ENCODE peak calls at places on chromosomes 11 and 22, in six cellular contexts. One of them, this sample, is unnamed.

GRCh38 chr22:26134654-26135330 is 34.5 kb upstream of the SEZ6L start:
- DNase-seq in CD8-positive, alpha-beta T cell: no peak
- DNase-seq in neural crest cell: no peak
- DNase-seq in Calu3: no peak
- DNase-seq in heart right ventricle: no peak
- DNase-seq in AG04450: no peak
- DNase-seq in this sample: no peak

GRCh38 chr22:39463931-39464390 is 7.1 kb downstream of the MGAT3 start:
- DNase-seq in Calu3: no peak
- DNase-seq in AG04450: no peak
- DNase-seq in CD8-positive, alpha-beta T cell: no peak
- DNase-seq in heart right ventricle: peak
- DNase-seq in neural crest cell: no peak
- DNase-seq in this sample: no peak

GRCh38 chr22:45649809-45650208 is 21.8 kb upstream of the ATXN10 start:
- DNase-seq in neural crest cell: no peak
- DNase-seq in AG04450: no peak
- DNase-seq in heart right ventricle: no peak
- DNase-seq in CD8-positive, alpha-beta T cell: no peak
- DNase-seq in Calu3: no peak
- DNase-seq in this sample: no peak

GRCh38 chr11:113730887-113731726 is 25.0 kb upstream of the TMPRSS5 start:
- DNase-seq in AG04450: peak
- DNase-seq in neural crest cell: peak
- DNase-seq in heart right ventricle: peak
- DNase-seq in CD8-positive, alpha-beta T cell: no peak
- DNase-seq in Calu3: peak
- DNase-seq in this sample: peak

GRCh38 chr11:64553554-64554201 is 37.3 kb upstream of the SLC22A12 start:
- DNase-seq in heart right ventricle: peak
- DNase-seq in Calu3: peak
- DNase-seq in AG04450: no peak
- DNase-seq in neural crest cell: peak
- DNase-seq in CD8-positive, alpha-beta T cell: peak
- DNase-seq in this sample: peak

GRCh38 chr11:126363706-126364245 is 8.3 kb downstream of the ST3GAL4 start:
- DNase-seq in CD8-positive, alpha-beta T cell: no peak
- DNase-seq in neural crest cell: no peak
- DNase-seq in Calu3: no peak
- DNase-seq in AG04450: no peak
- DNase-seq in heart right ventricle: no peak
- DNase-seq in this sample: no peak

GRCh38 chr22:48591286-48592065 is 1236.2 kb downstream of the BRD1 start:
- DNase-seq in CD8-positive, alpha-beta T cell: no peak
- DNase-seq in AG04450: no peak
- DNase-seq in Calu3: no peak
- DNase-seq in neural crest cell: no peak
- DNase-seq in heart right ventricle: no peak
- DNase-seq in this sample: peak

GRCh38 chr11:61545341-61545740 is 35.5 kb downstream of the SYT7 start:
- DNase-seq in neural crest cell: no peak
- DNase-seq in heart right ventricle: no peak
- DNase-seq in AG04450: no peak
- DNase-seq in CD8-positive, alpha-beta T cell: no peak
- DNase-seq in Calu3: no peak
- DNase-seq in this sample: no peak

GRCh38 chr22:46083383-46084350 is 66.7 kb upstream of the PPARA start:
- DNase-seq in Calu3: no peak
- DNase-seq in AG04450: no peak
- DNase-seq in heart right ventricle: no peak
- DNase-seq in CD8-positive, alpha-beta T cell: no peak
- DNase-seq in neural crest cell: no peak
- DNase-seq in this sample: no peak

GRCh38 chr11:68950268-68950667 is 30.5 kb downstream of the MRGPRD start:
- DNase-seq in CD8-positive, alpha-beta T cell: no peak
- DNase-seq in AG04450: no peak
- DNase-seq in Calu3: no peak
- DNase-seq in heart right ventricle: no peak
- DNase-seq in neural crest cell: peak
- DNase-seq in this sample: no peak

GRCh38 chr11:76810151-76810853 is 27.1 kb downstream of the TSKU start:
- DNase-seq in neural crest cell: peak
- DNase-seq in Calu3: peak
- DNase-seq in heart right ventricle: peak
- DNase-seq in CD8-positive, alpha-beta T cell: no peak
- DNase-seq in AG04450: no peak
- DNase-seq in this sample: no peak

DNA sequence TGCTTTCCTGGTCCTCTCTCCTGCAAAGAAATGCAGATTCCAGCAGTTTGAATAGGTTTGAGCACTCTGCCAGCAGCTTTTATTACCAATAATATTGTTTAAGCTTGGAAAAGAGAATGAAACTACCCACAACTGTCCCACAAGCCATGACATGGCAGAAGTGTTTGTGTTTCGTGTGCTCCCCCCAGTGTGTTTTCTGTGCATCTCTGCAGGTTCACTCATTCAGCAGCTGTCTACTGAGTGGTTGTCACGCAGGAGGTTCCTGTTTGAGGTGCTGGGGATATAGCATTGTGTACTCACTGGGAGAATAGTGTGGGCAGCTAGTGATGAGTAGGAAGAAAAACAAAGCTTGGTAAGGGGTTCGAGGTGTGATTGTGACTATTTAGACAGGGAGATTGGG is 55.3 kb upstream of the SUSD2 start:
- DNase-seq in Calu3: no peak
- DNase-seq in CD8-positive, alpha-beta T cell: no peak
- DNase-seq in AG04450: no peak
- DNase-seq in neural crest cell: no peak
- DNase-seq in heart right ventricle: no peak
- DNase-seq in this sample: no peak
- TF ChIP-seq CTCF in Calu3: no peak
- TF ChIP-seq CTCF in CD8-positive, alpha-beta T cell: no peak
- TF ChIP-seq CTCF in AG04450: no peak
- TF ChIP-seq CTCF in neural crest cell: no peak
- TF ChIP-seq CTCF in heart right ventricle: no peak
- TF ChIP-seq CTCF in this sample: no peak

GRCh38 chr11:119686483-119686882 is 42.5 kb downstream of the NECTIN1 start:
- DNase-seq in heart right ventricle: no peak
- DNase-seq in neural crest cell: no peak
- DNase-seq in Calu3: no peak
- DNase-seq in CD8-positive, alpha-beta T cell: no peak
- DNase-seq in AG04450: no peak
- DNase-seq in this sample: no peak

GRCh38 chr11:119684361-119685072 is 44.5 kb downstream of the NECTIN1 start:
- DNase-seq in heart right ventricle: no peak
- DNase-seq in neural crest cell: peak
- DNase-seq in Calu3: peak
- DNase-seq in CD8-positive, alpha-beta T cell: no peak
- DNase-seq in AG04450: peak
- DNase-seq in this sample: peak

GRCh38 chr11:119683783-119684182 is 45.2 kb downstream of the NECTIN1 start:
- DNase-seq in Calu3: peak
- DNase-seq in heart right ventricle: no peak
- DNase-seq in CD8-positive, alpha-beta T cell: no peak
- DNase-seq in neural crest cell: no peak
- DNase-seq in AG04450: no peak
- DNase-seq in this sample: no peak

GRCh38 chr11:119687220-119688046 is 41.6 kb downstream of the NECTIN1 start:
- DNase-seq in Calu3: no peak
- DNase-seq in AG04450: no peak
- DNase-seq in neural crest cell: no peak
- DNase-seq in CD8-positive, alpha-beta T cell: no peak
- DNase-seq in heart right ventricle: no peak
- DNase-seq in this sample: no peak

DNA sequence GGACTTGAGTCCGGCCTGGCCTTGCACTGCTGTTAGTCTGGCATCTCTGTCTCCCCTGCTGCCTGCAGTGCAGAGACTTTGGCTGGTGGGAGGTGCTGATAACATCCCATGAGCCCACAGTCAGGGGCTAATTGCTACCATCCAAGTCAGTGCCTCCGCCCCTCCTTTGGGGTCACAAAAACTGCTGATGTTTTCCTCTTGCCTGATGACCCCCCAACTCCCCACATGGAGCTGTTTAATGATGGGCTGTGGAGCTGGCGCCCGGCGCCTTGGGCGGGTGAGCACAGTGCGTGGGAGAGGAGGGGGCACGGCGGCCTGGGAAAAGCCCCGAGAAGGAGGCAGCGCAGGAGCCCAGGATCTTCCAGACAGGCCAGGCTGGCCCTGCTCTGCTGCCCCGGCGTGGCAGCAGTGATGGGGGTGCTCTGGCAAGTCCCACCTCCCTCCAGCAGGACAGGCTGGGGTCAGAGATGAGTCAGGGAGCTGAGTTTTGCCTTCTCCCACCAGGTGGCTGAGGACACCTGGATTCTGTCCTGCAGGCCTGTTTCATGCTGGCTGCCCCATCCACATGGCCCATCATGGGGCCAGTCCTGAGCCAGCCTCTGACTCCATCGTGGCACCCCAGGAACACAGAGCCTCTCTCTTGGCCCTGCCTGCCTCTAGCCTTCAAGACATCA is 43.8 kb downstream of the NECTIN1 start:
- DNase-seq in AG04450: no peak
- DNase-seq in Calu3: no peak
- DNase-seq in CD8-positive, alpha-beta T cell: no peak
- DNase-seq in heart right ventricle: no peak
- DNase-seq in neural crest cell: no peak
- DNase-seq in this sample: no peak
- TF ChIP-seq CTCF in AG04450: no peak
- TF ChIP-seq CTCF in Calu3: no peak
- TF ChIP-seq CTCF in CD8-positive, alpha-beta T cell: no peak
- TF ChIP-seq CTCF in heart right ventricle: no peak
- TF ChIP-seq CTCF in neural crest cell: no peak
- TF ChIP-seq CTCF in this sample: no peak

DNA sequence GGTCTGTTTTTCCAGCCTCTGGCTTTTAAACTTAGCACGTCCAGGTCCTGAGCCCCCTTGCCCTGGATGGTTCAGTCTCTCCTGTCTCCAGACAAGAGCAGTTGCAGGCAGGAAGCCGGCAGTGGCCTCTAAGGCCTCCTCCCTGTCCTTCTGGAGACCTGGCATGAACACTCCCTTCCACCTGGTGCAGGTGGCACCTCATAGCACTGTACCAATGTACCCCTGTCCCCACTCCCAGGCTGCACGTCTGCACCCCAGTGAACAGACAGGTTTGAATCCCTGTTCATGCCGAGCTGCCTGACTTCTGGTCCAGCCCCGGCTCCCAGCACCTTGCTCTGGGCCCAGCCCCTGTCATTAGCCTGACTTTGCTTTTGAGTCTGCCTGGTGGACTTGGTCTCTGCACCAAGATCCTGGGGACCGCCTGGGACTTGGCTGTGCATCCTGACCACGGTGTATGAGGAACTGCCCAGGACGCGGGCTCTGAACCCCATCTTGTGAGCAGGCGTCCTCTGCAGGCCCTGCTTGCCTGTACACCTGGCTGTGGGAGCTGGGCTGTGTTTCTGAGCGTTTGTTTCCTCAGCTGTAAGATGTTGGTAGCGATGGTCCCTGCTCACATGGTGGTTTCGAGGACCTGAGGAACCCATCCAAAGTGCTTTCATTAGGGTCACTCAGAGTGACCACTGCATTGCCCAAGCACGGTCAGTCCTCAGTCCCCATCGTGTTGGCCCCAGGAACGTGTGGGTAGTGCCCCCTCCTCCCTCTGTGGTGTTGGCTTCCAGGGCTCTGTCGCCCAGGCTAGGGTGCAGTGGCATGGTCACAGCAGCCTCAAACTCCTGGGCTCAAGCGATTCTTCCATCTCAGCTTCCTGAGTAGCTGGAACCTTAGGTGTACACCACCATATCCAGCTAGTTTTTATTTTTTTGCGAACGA is 75.0 kb upstream of the SHANK2 start:
- DNase-seq in Calu3: no peak
- DNase-seq in heart right ventricle: no peak
- DNase-seq in AG04450: no peak
- DNase-seq in CD8-positive, alpha-beta T cell: no peak
- DNase-seq in neural crest cell: no peak
- DNase-seq in this sample: no peak
- TF ChIP-seq CTCF in Calu3: no peak
- TF ChIP-seq CTCF in heart right ventricle: no peak
- TF ChIP-seq CTCF in AG04450: no peak
- TF ChIP-seq CTCF in CD8-positive, alpha-beta T cell: no peak
- TF ChIP-seq CTCF in neural crest cell: no peak
- TF ChIP-seq CTCF in this sample: no peak

DNA sequence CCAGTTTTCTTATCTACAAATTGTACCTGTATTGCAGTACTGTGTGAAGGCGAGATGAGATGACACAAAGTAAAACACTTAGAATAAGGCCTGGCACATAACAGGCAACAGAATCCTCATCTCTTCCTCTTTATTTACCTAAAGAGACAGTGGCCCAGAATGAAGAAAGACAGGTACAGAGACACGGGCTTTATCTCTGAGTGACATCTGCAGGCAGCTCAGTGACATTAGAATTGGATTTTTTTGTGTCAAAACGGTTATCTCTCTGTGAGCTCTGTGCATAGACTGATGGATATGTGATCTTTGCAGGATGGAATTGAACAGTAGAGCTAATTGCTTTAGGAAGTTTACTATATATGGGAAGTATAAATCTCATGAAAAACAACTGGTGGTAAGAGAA is 36.2 kb upstream of the TRPC6 start:
- DNase-seq in AG04450: no peak
- DNase-seq in heart right ventricle: no peak
- DNase-seq in neural crest cell: no peak
- DNase-seq in Calu3: no peak
- DNase-seq in CD8-positive, alpha-beta T cell: no peak
- DNase-seq in this sample: no peak
- TF ChIP-seq CTCF in AG04450: no peak
- TF ChIP-seq CTCF in heart right ventricle: no peak
- TF ChIP-seq CTCF in neural crest cell: no peak
- TF ChIP-seq CTCF in Calu3: no peak
- TF ChIP-seq CTCF in CD8-positive, alpha-beta T cell: no peak
- TF ChIP-seq CTCF in this sample: no peak

DNA sequence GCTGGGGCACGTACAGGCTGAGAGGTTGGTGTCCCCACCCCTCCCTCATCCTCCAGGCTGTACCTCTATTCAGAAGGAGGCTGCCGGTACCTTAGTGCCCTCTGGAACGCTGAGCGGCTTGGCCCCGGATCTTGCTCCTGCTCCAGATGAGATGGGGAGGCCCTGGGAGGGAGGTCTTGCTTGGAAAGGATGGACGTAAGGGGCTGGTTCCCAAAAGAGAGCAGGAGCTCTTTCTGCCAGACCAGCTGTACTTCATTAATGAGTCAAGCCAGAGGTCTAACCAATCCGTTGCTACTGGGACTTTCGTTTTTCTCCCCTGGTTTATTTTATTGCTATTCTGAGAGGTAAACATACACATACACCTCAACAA is 213.0 kb upstream of the CADM1 start:
- DNase-seq in AG04450: peak
- DNase-seq in CD8-positive, alpha-beta T cell: no peak
- DNase-seq in Calu3: no peak
- DNase-seq in neural crest cell: no peak
- DNase-seq in heart right ventricle: peak
- DNase-seq in this sample: no peak
- TF ChIP-seq CTCF in AG04450: no peak
- TF ChIP-seq CTCF in CD8-positive, alpha-beta T cell: no peak
- TF ChIP-seq CTCF in Calu3: no peak
- TF ChIP-seq CTCF in neural crest cell: no peak
- TF ChIP-seq CTCF in heart right ventricle: no peak
- TF ChIP-seq CTCF in this sample: no peak

GRCh38 chr22:23750744-23751440 is at the start of gene ZNF70:
- DNase-seq in heart right ventricle: peak
- DNase-seq in CD8-positive, alpha-beta T cell: peak
- DNase-seq in Calu3: peak
- DNase-seq in AG04450: peak
- DNase-seq in neural crest cell: peak
- DNase-seq in this sample: peak
- TF ChIP-seq CTCF in heart right ventricle: peak
- TF ChIP-seq CTCF in CD8-positive, alpha-beta T cell: peak
- TF ChIP-seq CTCF in Calu3: no peak
- TF ChIP-seq CTCF in AG04450: peak
- TF ChIP-seq CTCF in neural crest cell: peak
- TF ChIP-seq CTCF in this sample: no peak

This sample was measured in glutamatergic neuron.